ENCODE peak calls at places on chromosome 1, in seven cellular contexts. W is K562, O is HCT116, Q is SK-N-SH, T is GM12878, Y is HepG2, S is H1. B is an unnamed sample.

GRCh38 chr1:164846731-164847691 is 288.0 kb downstream of the PBX1 start:
- DNase-seq in W (no peak), O (no peak), Q (no peak), T (no peak), Y (no peak), S (no peak), B (no peak)

GRCh38 chr1:27689423-27690173 is 17.6 kb upstream of the IFI6 start:
- DNase-seq in W (no peak), O (no peak), Q (no peak), T (peak), Y (no peak), S (no peak), B (no peak)

GRCh38 chr1:21072721-21073120 is 104.0 kb downstream of the EIF4G3 start:
- DNase-seq in W (no peak), O (no peak), Q (no peak), T (no peak), Y (no peak), S (no peak), B (no peak)

GRCh38 chr1:7550261-7550850 is 220.7 kb upstream of the VAMP3 start:
- DNase-seq in W (no peak), O (no peak), Q (no peak), T (no peak), Y (no peak), S (peak), B (no peak)

GRCh38 chr1:96309783-96310182 is 411.8 kb upstream of the PTBP2 start:
- DNase-seq in W (no peak), O (no peak), Q (no peak), T (no peak), Y (no peak), S (no peak), B (no peak)

GRCh38 chr1:65209005-65209885 is 61.2 kb downstream of the AK4 start:
- DNase-seq in W (peak), O (peak), Q (peak), T (no peak), Y (peak), S (no peak), B (peak)

GRCh38 chr1:236422517-236422876 is 28.4 kb downstream of the EDARADD start:
- DNase-seq in W (no peak), O (no peak), Q (no peak), T (no peak), Y (no peak), S (no peak), B (no peak)

GRCh38 chr1:220045356-220046051 is 801 bp downstream of the EPRS1 start:
- DNase-seq in W (peak), O (no peak), Q (peak), T (no peak), Y (peak), S (no peak), B (peak)

GRCh38 chr1:61585714-61586113 is 139.2 kb downstream of the TM2D1 start:
- DNase-seq in W (no peak), O (no peak), Q (peak), T (no peak), Y (no peak), S (no peak), B (no peak)

GRCh38 chr1:228450200-228450599 is 33.5 kb upstream of the TRIM17 start:
- DNase-seq in W (no peak), O (no peak), Q (no peak), T (no peak), Y (no peak), S (no peak), B (no peak)

GRCh38 chr1:36965301-36966159 is 68.8 kb downstream of the GRIK3 start:
- DNase-seq in W (no peak), O (no peak), Q (no peak), T (no peak), Y (no peak), S (no peak), B (no peak)

GRCh38 chr1:203082571-203083462 is 3.0 kb downstream of the MYOG start:
- DNase-seq in W (peak), O (no peak), Q (no peak), T (no peak), Y (no peak), S (no peak), B (no peak)

GRCh38 chr1:56874689-56875088 is 20.1 kb downstream of the C8A start:
- DNase-seq in W (no peak), O (no peak), Q (no peak), T (no peak), Y (no peak), S (no peak), B (no peak)

GRCh38 chr1:92483442-92484170 is 3.1 kb downstream of the GFI1 start:
- DNase-seq in W (no peak), O (no peak), Q (peak), T (no peak), Y (no peak), S (no peak), B (no peak)

DNA sequence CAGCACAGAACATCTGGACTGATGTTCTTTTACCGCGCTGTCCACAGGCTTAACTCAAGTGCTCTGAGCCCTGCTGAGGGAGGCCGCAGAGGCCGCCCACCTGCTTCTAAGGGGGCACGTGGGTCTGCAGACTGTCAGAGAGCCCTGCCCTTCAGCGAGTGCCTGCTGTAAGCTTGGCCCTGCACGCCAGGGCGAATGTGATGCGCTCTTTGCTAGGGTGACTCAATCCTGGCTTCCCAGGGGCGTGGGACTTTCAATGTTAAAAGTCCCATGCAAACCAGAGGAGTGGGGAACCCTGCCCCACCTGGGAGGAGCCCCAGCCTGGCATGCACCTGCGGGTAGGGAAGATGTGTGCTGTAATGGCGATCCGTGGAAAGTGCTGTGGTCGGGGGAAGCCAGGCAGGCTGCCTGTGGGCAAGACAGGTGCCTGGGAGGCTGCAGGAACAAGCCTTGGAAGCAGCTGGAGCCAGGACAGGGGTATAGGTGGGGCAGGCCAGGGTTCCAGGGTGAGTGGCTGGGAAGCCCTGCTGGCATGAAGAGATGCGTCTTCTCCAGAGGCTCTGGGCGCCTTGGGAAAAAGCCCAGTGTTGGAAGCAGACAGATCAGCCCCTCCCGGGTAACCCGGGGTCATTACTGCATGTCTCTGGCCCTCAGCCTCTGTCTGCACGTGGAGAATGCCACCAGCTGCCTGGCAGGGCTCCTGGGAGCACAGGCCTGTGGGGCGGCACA is 592 bp upstream of the PANK4 start:
- DNase-seq in W (no peak), O (no peak), Q (no peak), T (peak), Y (no peak), S (no peak), B (no peak)
- TF ChIP-seq JUND in W (no peak), O (no peak), Q (no peak), T (no peak), Y (no peak), S (no peak), B (no peak)

DNA sequence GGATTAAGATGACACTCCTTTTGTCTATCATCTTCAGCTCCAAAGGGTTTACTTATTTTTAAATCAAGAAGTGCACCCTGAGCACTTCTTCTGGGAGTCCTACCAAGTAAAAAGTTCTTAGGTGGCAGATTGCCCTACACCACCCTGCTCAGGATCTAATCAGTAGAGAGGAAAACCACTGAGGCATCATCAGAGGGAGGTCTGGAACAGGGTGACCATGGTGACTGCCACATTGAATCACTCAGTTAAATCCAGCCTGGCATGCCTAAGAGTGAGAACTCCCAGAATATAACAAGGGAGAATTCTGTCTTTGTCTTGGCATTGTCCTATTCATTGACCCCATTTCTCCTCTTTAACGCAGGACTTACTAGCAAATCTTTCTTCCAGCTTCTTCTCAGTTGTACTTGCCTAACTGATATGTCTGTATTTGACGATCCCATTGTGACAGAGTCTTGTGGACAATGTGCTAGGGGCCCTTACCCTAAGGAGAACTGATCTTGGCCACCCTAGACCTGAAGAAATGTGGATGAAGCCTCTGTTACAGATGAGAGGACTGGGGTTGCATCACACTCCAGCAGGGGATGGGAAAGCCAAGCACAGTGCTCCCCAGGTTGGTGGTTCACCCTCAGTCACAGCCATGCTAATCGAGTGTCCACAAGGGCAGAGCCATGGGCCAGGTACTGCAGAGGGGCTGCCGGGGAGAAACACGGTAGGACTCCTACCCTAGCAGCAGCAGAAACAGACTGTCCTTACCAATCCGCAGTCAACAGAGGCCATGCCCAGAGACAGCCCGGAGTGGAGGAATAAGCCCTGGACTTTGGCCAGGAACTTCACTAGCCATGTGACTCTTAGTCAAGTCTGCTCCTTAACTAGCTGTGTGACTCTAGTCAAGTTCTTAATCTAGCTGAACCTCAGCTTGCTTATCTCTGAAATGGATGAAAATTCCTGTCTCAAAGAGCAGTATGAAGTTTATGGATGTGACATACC is 15.4 kb downstream of the PKP1 start:
- DNase-seq in W (no peak), O (no peak), Q (no peak), T (no peak), Y (no peak), S (no peak), B (no peak)
- TF ChIP-seq JUND in W (no peak), O (no peak), Q (no peak), T (no peak), Y (no peak), S (no peak), B (no peak)

GRCh38 chr1:234656981-234657651 is 47.1 kb upstream of the IRF2BP2 start:
- DNase-seq in W (no peak), O (peak), Q (peak), T (no peak), Y (peak), S (no peak), B (peak)
- TF ChIP-seq JUND in W (no peak), O (peak), Q (peak), T (no peak), Y (no peak), S (no peak), B (no peak)

DNA sequence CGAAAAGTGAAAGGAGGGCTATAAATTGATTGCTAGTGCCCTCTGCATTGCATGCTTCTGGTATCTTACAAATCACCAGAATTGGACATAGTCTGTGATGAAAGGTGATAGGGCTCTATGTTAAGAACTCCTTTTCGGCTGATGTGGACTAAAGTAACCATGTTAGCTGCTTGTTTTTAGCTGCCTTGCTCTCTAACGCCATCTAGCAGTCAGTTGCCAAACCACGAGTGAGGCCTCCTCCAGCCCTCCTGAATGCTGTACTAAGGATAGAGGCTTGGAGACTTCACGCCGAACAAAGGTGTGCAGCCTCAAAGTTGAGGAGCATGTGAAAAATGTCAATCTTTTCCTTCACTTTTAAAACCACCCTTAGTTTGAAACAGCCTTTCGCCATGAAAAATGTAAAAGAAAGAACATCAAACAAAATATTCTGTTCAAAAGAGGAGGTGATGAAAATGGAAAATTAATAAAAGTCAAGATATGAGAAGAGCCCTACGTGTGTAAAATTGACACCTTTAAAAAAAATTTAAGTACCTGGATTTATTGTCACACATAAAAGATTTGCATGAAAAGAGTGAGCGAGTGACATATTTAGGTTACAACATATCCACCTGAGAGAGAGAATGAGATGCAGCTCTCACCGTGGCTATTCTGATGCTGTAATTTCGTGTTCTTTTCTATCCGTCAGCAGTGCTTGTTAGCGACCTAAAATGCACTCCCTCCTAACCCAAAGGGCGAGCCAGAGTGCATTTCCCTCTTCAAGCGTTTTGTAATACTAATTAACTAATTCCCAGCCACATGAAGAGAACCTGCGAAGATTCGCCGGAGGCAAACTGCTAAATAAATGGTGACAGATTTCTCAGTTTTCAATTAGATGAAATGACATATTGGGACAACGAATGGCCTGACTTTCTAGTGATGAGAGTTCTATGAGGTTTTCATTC is 8.0 kb downstream of the LRRC53 start:
- DNase-seq in W (peak), O (peak), Q (peak), T (peak), Y (peak), S (no peak), B (peak)
- TF ChIP-seq JUND in W (no peak), O (no peak), Q (no peak), T (no peak), Y (no peak), S (no peak), B (no peak)

DNA sequence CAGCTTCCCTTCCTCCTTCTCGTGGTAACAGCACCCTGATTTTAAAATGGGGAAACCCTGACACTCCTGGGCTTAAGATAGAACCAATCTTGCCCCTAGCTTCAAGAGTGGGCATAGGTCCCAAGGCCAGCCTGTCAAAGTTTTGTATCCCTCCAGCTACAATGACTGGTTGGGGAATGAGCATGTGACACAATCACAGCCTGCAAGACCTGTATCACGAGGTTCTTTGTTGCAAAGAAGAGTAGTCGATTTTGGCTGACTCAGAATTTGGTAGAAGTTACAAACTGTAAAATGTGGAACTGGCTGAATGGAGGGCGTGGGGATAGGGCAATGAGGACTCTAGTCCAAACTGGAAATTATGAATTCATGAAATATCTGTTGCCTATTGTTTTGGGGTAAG is 18.7 kb downstream of the CTSK start:
- DNase-seq in W (no peak), O (no peak), Q (no peak), T (no peak), Y (no peak), S (no peak), B (no peak)
- TF ChIP-seq JUND in W (no peak), O (no peak), Q (no peak), T (no peak), Y (no peak), S (no peak), B (no peak)

GRCh38 chr1:75725256-75725655 is 747 bp downstream of the ACADM start:
- DNase-seq in W (no peak), O (no peak), Q (no peak), T (no peak), Y (no peak), S (no peak), B (no peak)
- TF ChIP-seq JUND in W (no peak), O (no peak), Q (no peak), T (no peak), Y (no peak), S (no peak), B (no peak)

DNA sequence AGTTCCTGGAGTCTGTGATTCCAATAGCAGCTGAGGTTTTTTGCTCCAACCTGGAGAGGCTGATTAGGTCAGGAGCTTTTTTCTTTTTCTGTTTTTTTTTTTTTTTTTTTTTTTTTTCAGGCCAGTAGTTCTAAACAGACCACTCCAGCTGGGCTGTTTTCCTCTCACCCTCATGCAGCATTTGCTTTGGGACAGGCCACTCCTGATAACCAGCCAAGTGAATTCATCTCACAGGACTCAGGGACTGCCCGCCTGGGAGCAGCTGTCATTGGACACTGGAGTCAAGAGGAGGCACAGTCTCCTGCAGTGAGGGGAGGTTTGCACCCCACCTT is 22.9 kb downstream of the PLXNA2 start:
- DNase-seq in W (peak), O (no peak), Q (no peak), T (no peak), Y (no peak), S (no peak), B (no peak)
- TF ChIP-seq JUND in W (no peak), O (no peak), Q (no peak), T (no peak), Y (no peak), S (no peak), B (no peak)

GRCh38 chr1:151513626-151514101 is 2.5 kb downstream of the CGN start:
- DNase-seq in W (no peak), O (no peak), Q (peak), T (no peak), Y (peak), S (no peak), B (peak)
- TF ChIP-seq JUND in W (no peak), O (no peak), Q (no peak), T (no peak), Y (peak), S (no peak), B (no peak)

B was measured in T47D.